ENCODE peak calls at places on chromosomes 5 and 9, in eight cellular contexts. K, R, P, Z, U, W, B and J are unnamed samples.

GRCh38 chr9:1946506-1946905 is 68.6 kb upstream of the SMARCA2 start:
- DNase-seq in P (no peak), U (no peak), B (no peak), W (no peak), Z (no peak), R (no peak), K (no peak), J (no peak)

GRCh38 chr9:29001006-29001405 is 1427.7 kb upstream of the C9orf72 start:
- DNase-seq in R (no peak), U (no peak), W (no peak), Z (no peak), B (no peak), K (no peak), P (peak; percentile 16), J (no peak)

GRCh38 chr9:33140406-33141360 is 26.5 kb downstream of the B4GALT1 start:
- DNase-seq in B (no peak), R (no peak), K (no peak), P (no peak), Z (no peak), U (no peak), W (no peak), J (no peak)

GRCh38 chr5:57950616-57951228 is 468.1 kb upstream of the ACTBL2 start:
- DNase-seq in U (no peak), K (no peak), P (no peak), W (no peak), R (no peak), B (no peak), Z (no peak), J (no peak)

GRCh38 chr9:110755179-110755578 is 86.6 kb downstream of the MUSK start:
- DNase-seq in W (no peak), R (no peak), Z (no peak), P (no peak), U (no peak), K (no peak), B (no peak), J (no peak)

GRCh38 chr9:87868175-87868574 is 14.5 kb upstream of the SPATA31E1 start:
- DNase-seq in P (no peak), K (no peak), W (no peak), B (no peak), R (no peak), Z (no peak), U (no peak), J (no peak)

GRCh38 chr5:178121450-178122276 is 8.3 kb downstream of the N4BP3 start:
- DNase-seq in K (no peak), Z (no peak), W (no peak), P (peak; percentile 34), B (no peak), U (no peak), R (no peak), J (peak; percentile 26)

GRCh38 chr9:2362170-2362569 is 259.4 kb upstream of the VLDLR start:
- DNase-seq in Z (no peak), P (no peak), B (no peak), R (no peak), U (no peak), K (no peak), W (no peak), J (no peak)

GRCh38 chr9:2729721-2730120 is 12.4 kb downstream of the KCNV2 start:
- DNase-seq in R (no peak), B (no peak), P (peak; percentile 31), W (no peak), K (no peak), Z (no peak), U (no peak), J (no peak)

GRCh38 chr5:108421713-108422112 is 39.8 kb upstream of the FBXL17 start:
- DNase-seq in P (peak; percentile 13), B (no peak), Z (no peak), U (no peak), W (no peak), R (no peak), K (no peak), J (no peak)

GRCh38 chr9:86842573-86842972 is 104.7 kb downstream of the GAS1 start:
- DNase-seq in K (no peak), R (no peak), U (no peak), W (no peak), Z (no peak), B (no peak), P (no peak), J (no peak)

GRCh38 chr5:10656176-10656830 is 92.4 kb downstream of the ANKRD33B start:
- DNase-seq in R (no peak), Z (no peak), U (no peak), K (no peak), P (peak; percentile 23), W (no peak), B (no peak), J (no peak)

GRCh38 chr5:127040779-127041520 is 10.6 kb upstream of the MARCHF3 start:
- DNase-seq in P (peak; percentile 66), B (peak; percentile 63), K (no peak), Z (no peak), W (peak; percentile 71), U (no peak), R (no peak), J (no peak)

GRCh38 chr9:35940474-35941467 is 17.2 kb downstream of the OR2S2 start:
- DNase-seq in R (no peak), Z (no peak), W (no peak), K (no peak), U (no peak), B (no peak), P (no peak), J (no peak)

GRCh38 chr9:13386935-13387667 is 107.6 kb upstream of the MPDZ start:
- DNase-seq in Z (no peak), U (no peak), P (peak; percentile 94), R (no peak), W (no peak), K (no peak), B (peak; percentile 86), J (no peak)

GRCh38 chr5:95424016-95424415 is 32.9 kb downstream of the FAM81B start:
- DNase-seq in P (no peak), W (no peak), U (no peak), K (no peak), R (no peak), Z (no peak), B (no peak), J (no peak)

GRCh38 chr9:27033815-27034403 is 28.4 kb upstream of the LRRC19 start:
- DNase-seq in P (peak; percentile 75), W (peak; percentile 93), K (peak; percentile 45), B (peak; percentile 50), R (peak; percentile 48), U (peak; percentile 82), Z (peak; percentile 20), J (peak; percentile 10)

GRCh38 chr5:15650266-15650665 is 150.3 kb downstream of the FBXL7 start:
- DNase-seq in W (no peak), K (no peak), P (no peak), Z (no peak), U (no peak), B (no peak), R (no peak), J (no peak)

GRCh38 chr5:122741681-122742080 is 33.2 kb upstream of the SNX2 start:
- DNase-seq in K (no peak), R (no peak), U (no peak), P (no peak), B (no peak), W (no peak), Z (no peak), J (no peak)

GRCh38 chr9:72534931-72535330 is 13.5 kb downstream of the TMC1 start:
- DNase-seq in Z (no peak), B (no peak), P (no peak), K (no peak), U (no peak), W (no peak), R (no peak), J (no peak)